ENCODE peak calls at places on chromosomes 3 and 15, in ten cellular contexts. One of them, this sample, is unnamed.
A peak's percentile ranks its signal among the peaks of the same experiment; 100 is the strongest.

GRCh38 chr15:63077952-63078351 is 35.4 kb downstream of the TPM1 start:
- DNase-seq in hepatocyte: no peak
- DNase-seq in upper lobe of right lung: no peak
- DNase-seq in ovary: no peak
- DNase-seq in choroid plexus epithelial cell: no peak
- DNase-seq in AG10803: no peak
- DNase-seq in fibroblast of the aortic adventitia: no peak
- DNase-seq in fibroblast of pulmonary artery: no peak
- DNase-seq in brain microvascular endothelial cell: no peak
- DNase-seq in OCI-LY7: no peak
- DNase-seq in this sample: no peak

GRCh38 chr3:161474691-161475090 is 21.9 kb upstream of the OTOL1 start:
- DNase-seq in hepatocyte: no peak
- DNase-seq in upper lobe of right lung: no peak
- DNase-seq in ovary: no peak
- DNase-seq in choroid plexus epithelial cell: no peak
- DNase-seq in AG10803: no peak
- DNase-seq in fibroblast of the aortic adventitia: no peak
- DNase-seq in fibroblast of pulmonary artery: no peak
- DNase-seq in brain microvascular endothelial cell: no peak
- DNase-seq in OCI-LY7: no peak
- DNase-seq in this sample: no peak

GRCh38 chr3:100913870-100914654 is 79.2 kb downstream of the ABI3BP start:
- DNase-seq in hepatocyte: peak; percentile 17
- DNase-seq in upper lobe of right lung: no peak
- DNase-seq in ovary: peak; percentile 35
- DNase-seq in choroid plexus epithelial cell: peak; percentile 88
- DNase-seq in AG10803: no peak
- DNase-seq in fibroblast of the aortic adventitia: peak; percentile 95
- DNase-seq in fibroblast of pulmonary artery: peak; percentile 73
- DNase-seq in brain microvascular endothelial cell: peak; percentile 81
- DNase-seq in OCI-LY7: no peak
- DNase-seq in this sample: peak; percentile 80

GRCh38 chr3:153552887-153553604 is 391.0 kb downstream of the RAP2B start:
- DNase-seq in hepatocyte: no peak
- DNase-seq in upper lobe of right lung: no peak
- DNase-seq in ovary: no peak
- DNase-seq in choroid plexus epithelial cell: no peak
- DNase-seq in AG10803: no peak
- DNase-seq in fibroblast of the aortic adventitia: no peak
- DNase-seq in fibroblast of pulmonary artery: peak; percentile 4
- DNase-seq in brain microvascular endothelial cell: no peak
- DNase-seq in OCI-LY7: no peak
- DNase-seq in this sample: no peak

GRCh38 chr15:46467041-46467440 is 832.2 kb downstream of the SQOR start:
- DNase-seq in hepatocyte: no peak
- DNase-seq in upper lobe of right lung: no peak
- DNase-seq in ovary: no peak
- DNase-seq in choroid plexus epithelial cell: no peak
- DNase-seq in AG10803: no peak
- DNase-seq in fibroblast of the aortic adventitia: no peak
- DNase-seq in fibroblast of pulmonary artery: no peak
- DNase-seq in brain microvascular endothelial cell: no peak
- DNase-seq in OCI-LY7: no peak
- DNase-seq in this sample: no peak

GRCh38 chr15:72599855-72600464 is 54.5 kb upstream of the GOLGA6B start:
- DNase-seq in hepatocyte: peak; percentile 63
- DNase-seq in upper lobe of right lung: no peak
- DNase-seq in ovary: no peak
- DNase-seq in choroid plexus epithelial cell: peak; percentile 81
- DNase-seq in AG10803: peak; percentile 59
- DNase-seq in fibroblast of the aortic adventitia: peak; percentile 77
- DNase-seq in fibroblast of pulmonary artery: peak; percentile 76
- DNase-seq in brain microvascular endothelial cell: peak; percentile 64
- DNase-seq in OCI-LY7: peak; percentile 54
- DNase-seq in this sample: peak; percentile 71

GRCh38 chr3:156751461-156752025 is 74.6 kb upstream of the LEKR1 start:
- DNase-seq in hepatocyte: peak; percentile 53
- DNase-seq in upper lobe of right lung: no peak
- DNase-seq in ovary: peak; percentile 15
- DNase-seq in choroid plexus epithelial cell: peak; percentile 92
- DNase-seq in AG10803: peak; percentile 99
- DNase-seq in fibroblast of the aortic adventitia: peak; percentile 93
- DNase-seq in fibroblast of pulmonary artery: peak; percentile 80
- DNase-seq in brain microvascular endothelial cell: peak; percentile 88
- DNase-seq in OCI-LY7: no peak
- DNase-seq in this sample: peak; percentile 94

GRCh38 chr3:14552717-14553116 is 12.6 kb upstream of the GRIP2 start:
- DNase-seq in hepatocyte: no peak
- DNase-seq in upper lobe of right lung: no peak
- DNase-seq in ovary: no peak
- DNase-seq in choroid plexus epithelial cell: no peak
- DNase-seq in AG10803: no peak
- DNase-seq in fibroblast of the aortic adventitia: no peak
- DNase-seq in fibroblast of pulmonary artery: no peak
- DNase-seq in brain microvascular endothelial cell: no peak
- DNase-seq in OCI-LY7: no peak
- DNase-seq in this sample: no peak

GRCh38 chr3:141412087-141412935 is 44.0 kb downstream of the ZBTB38 start:
- DNase-seq in hepatocyte: peak; percentile 70
- DNase-seq in upper lobe of right lung: no peak
- DNase-seq in ovary: peak; percentile 67
- DNase-seq in choroid plexus epithelial cell: peak; percentile 93
- DNase-seq in AG10803: peak; percentile 91
- DNase-seq in fibroblast of the aortic adventitia: peak; percentile 80
- DNase-seq in fibroblast of pulmonary artery: peak; percentile 77
- DNase-seq in brain microvascular endothelial cell: peak; percentile 90
- DNase-seq in OCI-LY7: peak; percentile 22
- DNase-seq in this sample: peak; percentile 97

GRCh38 chr3:9064853-9065252 is 101.6 kb upstream of the RAD18 start:
- DNase-seq in hepatocyte: no peak
- DNase-seq in upper lobe of right lung: no peak
- DNase-seq in ovary: no peak
- DNase-seq in choroid plexus epithelial cell: no peak
- DNase-seq in AG10803: peak; percentile 15
- DNase-seq in fibroblast of the aortic adventitia: peak; percentile 9
- DNase-seq in fibroblast of pulmonary artery: peak; percentile 22
- DNase-seq in brain microvascular endothelial cell: no peak
- DNase-seq in OCI-LY7: no peak
- DNase-seq in this sample: peak; percentile 20

GRCh38 chr15:59140422-59141226 is 35.7 kb downstream of the CCNB2 start:
- DNase-seq in hepatocyte: no peak
- DNase-seq in upper lobe of right lung: no peak
- DNase-seq in ovary: no peak
- DNase-seq in choroid plexus epithelial cell: peak; percentile 36
- DNase-seq in AG10803: no peak
- DNase-seq in fibroblast of the aortic adventitia: no peak
- DNase-seq in fibroblast of pulmonary artery: no peak
- DNase-seq in brain microvascular endothelial cell: no peak
- DNase-seq in OCI-LY7: no peak
- DNase-seq in this sample: no peak

DNA sequence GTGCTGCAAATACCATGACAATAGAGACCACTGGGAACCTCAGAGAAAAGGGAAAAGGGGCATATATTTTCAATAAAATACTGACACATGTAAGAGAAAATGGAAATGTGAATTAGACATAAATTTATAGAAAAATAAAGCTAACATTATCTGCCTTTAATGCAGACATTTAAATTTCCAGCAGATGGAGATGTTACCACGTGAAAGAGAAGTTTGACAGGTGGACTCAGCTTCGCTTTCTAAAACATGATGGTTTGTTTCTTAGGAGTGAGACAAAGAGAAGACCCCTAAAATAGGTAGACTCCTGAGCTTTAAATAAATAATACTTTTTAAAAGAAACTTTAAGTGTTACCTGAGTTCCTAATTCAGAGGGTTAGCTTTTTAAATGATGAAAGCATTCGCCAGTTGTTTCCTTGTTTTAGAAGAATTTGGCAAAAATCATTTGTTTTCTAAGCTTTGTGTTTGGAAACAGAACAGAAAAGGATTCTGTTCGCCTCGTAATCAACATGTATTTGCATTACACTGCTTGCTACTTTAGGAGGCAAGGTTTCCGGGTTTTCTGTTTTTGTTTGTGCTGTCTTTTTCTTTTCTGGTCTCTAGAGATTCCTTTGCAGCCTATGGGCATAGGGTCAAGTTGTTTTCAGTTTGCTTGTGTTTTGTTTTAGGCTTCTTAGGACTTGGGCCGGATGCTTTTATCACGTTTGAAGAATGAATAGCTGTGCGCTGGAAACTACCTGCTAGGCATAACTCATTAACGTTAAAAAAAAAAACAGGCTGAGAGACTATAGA is 271.4 kb downstream of the THSD4 start:
- DNase-seq in hepatocyte: peak; percentile 37
- DNase-seq in upper lobe of right lung: no peak
- DNase-seq in ovary: no peak
- DNase-seq in choroid plexus epithelial cell: peak; percentile 69
- DNase-seq in AG10803: no peak
- DNase-seq in fibroblast of the aortic adventitia: no peak
- DNase-seq in fibroblast of pulmonary artery: peak; percentile 59
- DNase-seq in brain microvascular endothelial cell: no peak
- DNase-seq in OCI-LY7: peak; percentile 31
- DNase-seq in this sample: peak; percentile 17
- TF ChIP-seq CTCF in hepatocyte: peak; percentile 65
- TF ChIP-seq CTCF in upper lobe of right lung: peak; percentile 64
- TF ChIP-seq CTCF in ovary: peak; percentile 59
- TF ChIP-seq CTCF in choroid plexus epithelial cell: peak; percentile 57
- TF ChIP-seq CTCF in AG10803: peak; percentile 42
- TF ChIP-seq CTCF in fibroblast of the aortic adventitia: no peak
- TF ChIP-seq CTCF in fibroblast of pulmonary artery: peak; percentile 44
- TF ChIP-seq CTCF in brain microvascular endothelial cell: peak; percentile 27
- TF ChIP-seq CTCF in OCI-LY7: peak; percentile 74
- TF ChIP-seq CTCF in this sample: peak; percentile 15

DNA sequence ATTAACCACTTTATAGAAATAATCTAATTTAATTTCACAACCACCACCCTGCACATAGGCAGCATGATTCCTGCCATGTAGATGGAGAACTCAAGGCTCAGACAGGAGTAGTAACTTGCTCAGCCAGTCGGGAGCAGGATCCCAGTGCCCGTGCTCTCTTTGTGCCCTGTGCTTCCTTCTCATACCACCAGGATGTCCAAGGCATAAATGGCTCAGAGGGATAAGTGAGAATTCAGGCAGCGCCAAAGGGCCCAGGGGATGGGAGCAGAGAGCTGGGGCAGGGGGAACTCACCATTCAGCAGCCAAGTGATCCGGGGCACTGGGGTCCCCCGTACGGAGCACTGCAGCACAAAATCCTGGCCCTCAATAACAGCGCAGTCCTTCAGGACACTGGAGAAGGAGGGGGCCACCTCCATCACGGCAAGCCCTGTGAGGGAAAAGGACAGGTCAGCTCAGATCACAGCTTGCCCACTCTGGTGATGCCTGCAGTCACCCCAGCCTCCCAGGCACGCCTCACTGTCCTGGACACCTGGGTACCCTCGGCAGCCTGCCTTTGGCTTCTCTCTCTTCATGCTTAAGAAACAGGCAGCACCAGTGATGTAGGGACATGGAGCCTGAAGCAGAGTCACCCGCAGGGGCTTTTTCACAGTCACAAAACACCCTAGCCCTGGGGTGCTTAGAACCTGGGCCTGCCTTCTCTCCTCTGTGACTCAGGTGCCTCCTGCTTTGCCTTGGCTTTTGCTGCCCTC is 141.0 kb upstream of the HACD2 start:
- DNase-seq in hepatocyte: no peak
- DNase-seq in upper lobe of right lung: no peak
- DNase-seq in ovary: no peak
- DNase-seq in choroid plexus epithelial cell: no peak
- DNase-seq in AG10803: no peak
- DNase-seq in fibroblast of the aortic adventitia: no peak
- DNase-seq in fibroblast of pulmonary artery: no peak
- DNase-seq in brain microvascular endothelial cell: no peak
- DNase-seq in OCI-LY7: no peak
- DNase-seq in this sample: no peak
- TF ChIP-seq CTCF in hepatocyte: no peak
- TF ChIP-seq CTCF in upper lobe of right lung: no peak
- TF ChIP-seq CTCF in ovary: no peak
- TF ChIP-seq CTCF in choroid plexus epithelial cell: peak; percentile 33
- TF ChIP-seq CTCF in AG10803: no peak
- TF ChIP-seq CTCF in fibroblast of the aortic adventitia: peak; percentile 22
- TF ChIP-seq CTCF in fibroblast of pulmonary artery: no peak
- TF ChIP-seq CTCF in brain microvascular endothelial cell: peak; percentile 44
- TF ChIP-seq CTCF in OCI-LY7: no peak
- TF ChIP-seq CTCF in this sample: peak; percentile 24

DNA sequence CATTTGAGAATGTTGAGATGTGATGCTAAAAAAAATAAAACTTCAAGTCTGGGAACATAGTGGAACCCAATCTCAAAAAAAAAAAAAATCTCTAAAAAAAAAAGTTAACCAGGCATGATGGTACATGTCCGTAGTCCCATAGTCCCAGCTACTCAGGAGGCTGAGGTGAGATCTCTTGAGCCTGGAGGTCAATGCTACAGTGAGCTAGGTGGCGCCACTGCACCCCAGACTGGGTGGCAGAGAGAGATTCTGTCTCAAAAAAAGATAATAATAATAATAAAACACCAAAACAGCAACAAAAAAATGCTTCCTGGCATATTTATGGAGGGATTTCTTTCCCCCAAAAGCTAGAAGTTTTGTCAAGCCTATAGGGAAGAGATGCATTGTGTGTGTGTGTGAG is 361.6 kb downstream of the ROBO1 start:
- DNase-seq in hepatocyte: peak; percentile 4
- DNase-seq in upper lobe of right lung: no peak
- DNase-seq in ovary: no peak
- DNase-seq in choroid plexus epithelial cell: no peak
- DNase-seq in AG10803: no peak
- DNase-seq in fibroblast of the aortic adventitia: no peak
- DNase-seq in fibroblast of pulmonary artery: no peak
- DNase-seq in brain microvascular endothelial cell: no peak
- DNase-seq in OCI-LY7: no peak
- DNase-seq in this sample: no peak
- TF ChIP-seq CTCF in hepatocyte: peak; percentile 12
- TF ChIP-seq CTCF in upper lobe of right lung: no peak
- TF ChIP-seq CTCF in ovary: no peak
- TF ChIP-seq CTCF in choroid plexus epithelial cell: peak; percentile 36
- TF ChIP-seq CTCF in AG10803: peak; percentile 8
- TF ChIP-seq CTCF in fibroblast of the aortic adventitia: no peak
- TF ChIP-seq CTCF in fibroblast of pulmonary artery: peak; percentile 19
- TF ChIP-seq CTCF in brain microvascular endothelial cell: peak; percentile 48
- TF ChIP-seq CTCF in OCI-LY7: peak; percentile 41
- TF ChIP-seq CTCF in this sample: peak; percentile 19

GRCh38 chr15:67520976-67521769 is at the start of gene C15orf61:
- DNase-seq in hepatocyte: peak; percentile 94
- DNase-seq in upper lobe of right lung: peak; percentile 95
- DNase-seq in ovary: peak; percentile 85
- DNase-seq in choroid plexus epithelial cell: peak; percentile 72
- DNase-seq in AG10803: peak; percentile 80
- DNase-seq in fibroblast of the aortic adventitia: peak; percentile 68
- DNase-seq in fibroblast of pulmonary artery: peak; percentile 76
- DNase-seq in brain microvascular endothelial cell: peak; percentile 50
- DNase-seq in OCI-LY7: peak; percentile 92
- DNase-seq in this sample: peak; percentile 67
- TF ChIP-seq CTCF in hepatocyte: peak; percentile 28
- TF ChIP-seq CTCF in upper lobe of right lung: no peak
- TF ChIP-seq CTCF in ovary: no peak
- TF ChIP-seq CTCF in choroid plexus epithelial cell: peak; percentile 8
- TF ChIP-seq CTCF in AG10803: no peak
- TF ChIP-seq CTCF in fibroblast of the aortic adventitia: no peak
- TF ChIP-seq CTCF in fibroblast of pulmonary artery: no peak
- TF ChIP-seq CTCF in brain microvascular endothelial cell: peak; percentile 10
- TF ChIP-seq CTCF in OCI-LY7: no peak
- TF ChIP-seq CTCF in this sample: no peak

This sample was measured in fibroblast of mammary gland.